ENCODE peak calls at places on chromosomes 12 and 14, in six cellular contexts. Q is GM12878, X is H1, Y is SK-N-SH, W is K562, E is HepG2. O is an unnamed sample.

GRCh38 chr12:65106948-65107347 is 14.2 kb downstream of the WIF1 start:
- DNase-seq in Q (no peak), X (no peak), Y (no peak), E (no peak), W (no peak), O (no peak)

GRCh38 chr14:90815817-90816662 is at the start of gene TTC7B:
- DNase-seq in E (no peak), Y (peak), W (peak), X (peak), Q (no peak), O (peak)

GRCh38 chr14:22849212-22849819 is 12.9 kb downstream of the MMP14 start:
- DNase-seq in Q (no peak), Y (peak), W (no peak), E (no peak), X (no peak), O (no peak)

GRCh38 chr14:57512221-57512620 is 18.6 kb upstream of the CCDC198 start:
- DNase-seq in X (no peak), Y (no peak), W (no peak), E (no peak), Q (no peak), O (no peak)

GRCh38 chr12:87597114-87597513 is 432.1 kb downstream of the C12orf50 start:
- DNase-seq in Y (no peak), E (no peak), X (no peak), W (no peak), Q (no peak), O (no peak)

GRCh38 chr12:110020956-110021355 is 21.7 kb downstream of the ANKRD13A start:
- DNase-seq in W (no peak), Y (no peak), E (no peak), Q (no peak), X (no peak), O (no peak)

GRCh38 chr14:61567838-61568571 is 127.3 kb upstream of the HIF1A start:
- DNase-seq in Q (no peak), X (peak), Y (no peak), W (no peak), E (no peak), O (no peak)

GRCh38 chr12:9751204-9752144 is 9.2 kb downstream of the CD69 start:
- DNase-seq in X (no peak), W (peak), Y (peak), Q (no peak), E (peak), O (no peak)

GRCh38 chr12:113990548-113991223 is 24.6 kb upstream of the RBM19 start:
- DNase-seq in Q (no peak), X (no peak), W (no peak), Y (peak), E (peak), O (no peak)

GRCh38 chr12:31961137-31961536 is 1.9 kb downstream of the RESF1 start:
- DNase-seq in E (no peak), W (no peak), X (no peak), Y (no peak), Q (no peak), O (no peak)

GRCh38 chr14:24179961-24180726 is 8.3 kb downstream of the REC8 start:
- DNase-seq in Q (no peak), X (no peak), W (no peak), Y (no peak), E (no peak), O (no peak)

GRCh38 chr12:39906237-39906636 is 199.6 kb downstream of the SLC2A13 start:
- DNase-seq in E (no peak), Y (no peak), X (no peak), W (no peak), Q (no peak), O (no peak)
- TF ChIP-seq POLR2AphosphoS5 in E (no peak), Y (no peak), X (no peak), W (no peak), Q (no peak), O (no peak)

GRCh38 chr14:28323951-28324741 is 442.4 kb upstream of the FOXG1 start:
- DNase-seq in Y (no peak), X (no peak), W (no peak), E (no peak), Q (no peak), O (no peak)

GRCh38 chr14:28321475-28322244 is 444.9 kb upstream of the FOXG1 start:
- DNase-seq in Q (no peak), Y (no peak), E (no peak), X (no peak), W (no peak), O (no peak)
- TF ChIP-seq TAF1 in Q (no peak), Y (no peak), E (no peak), X (no peak), W (no peak), O (no peak)

DNA sequence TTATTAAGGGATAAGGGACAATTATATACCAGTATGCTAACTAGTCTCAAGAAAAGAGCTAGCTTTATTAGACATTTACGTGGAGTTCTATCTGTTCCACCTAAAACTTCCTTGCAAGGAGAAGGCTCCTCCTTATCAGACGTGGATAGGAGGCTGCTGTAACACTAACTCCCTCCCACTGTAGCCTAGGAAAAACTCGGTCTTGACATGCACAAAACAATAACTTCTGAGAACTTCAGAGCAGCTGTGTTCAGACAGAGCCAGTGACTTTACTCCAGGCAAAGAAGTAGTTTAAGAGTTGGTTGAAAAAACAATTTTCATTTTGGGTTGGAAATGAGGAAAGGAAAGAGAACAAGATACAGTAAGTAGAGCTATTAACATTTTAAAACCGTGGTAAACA is 2.7 kb downstream of the ATF7 start:
- DNase-seq in W (peak), Q (no peak), E (no peak), X (no peak), Y (no peak), O (no peak)
- TF ChIP-seq POLR2AphosphoS5 in W (no peak), Q (no peak), E (no peak), X (no peak), Y (no peak), O (no peak)

GRCh38 chr12:49100380-49100779 is 5.8 kb upstream of the DHH start:
- DNase-seq in Q (no peak), Y (no peak), E (no peak), X (no peak), W (no peak), O (no peak)
- TF ChIP-seq TAF1 in Q (no peak), Y (no peak), E (no peak), X (no peak), W (no peak), O (no peak)

GRCh38 chr14:105326891-105327694 is 12.5 kb downstream of the PACS2 start:
- DNase-seq in X (peak), E (no peak), Q (no peak), W (no peak), Y (peak), O (no peak)
- TF ChIP-seq POLR2AphosphoS5 in X (no peak), E (no peak), Q (no peak), W (no peak), Y (no peak), O (no peak)

GRCh38 chr12:44875417-44875953 is 630 bp downstream of the NELL2 start:
- DNase-seq in Q (no peak), Y (peak), E (no peak), W (no peak), X (peak), O (no peak)
- TF ChIP-seq TAF1 in Q (no peak), Y (no peak), E (no peak), W (no peak), X (peak), O (no peak)

DNA sequence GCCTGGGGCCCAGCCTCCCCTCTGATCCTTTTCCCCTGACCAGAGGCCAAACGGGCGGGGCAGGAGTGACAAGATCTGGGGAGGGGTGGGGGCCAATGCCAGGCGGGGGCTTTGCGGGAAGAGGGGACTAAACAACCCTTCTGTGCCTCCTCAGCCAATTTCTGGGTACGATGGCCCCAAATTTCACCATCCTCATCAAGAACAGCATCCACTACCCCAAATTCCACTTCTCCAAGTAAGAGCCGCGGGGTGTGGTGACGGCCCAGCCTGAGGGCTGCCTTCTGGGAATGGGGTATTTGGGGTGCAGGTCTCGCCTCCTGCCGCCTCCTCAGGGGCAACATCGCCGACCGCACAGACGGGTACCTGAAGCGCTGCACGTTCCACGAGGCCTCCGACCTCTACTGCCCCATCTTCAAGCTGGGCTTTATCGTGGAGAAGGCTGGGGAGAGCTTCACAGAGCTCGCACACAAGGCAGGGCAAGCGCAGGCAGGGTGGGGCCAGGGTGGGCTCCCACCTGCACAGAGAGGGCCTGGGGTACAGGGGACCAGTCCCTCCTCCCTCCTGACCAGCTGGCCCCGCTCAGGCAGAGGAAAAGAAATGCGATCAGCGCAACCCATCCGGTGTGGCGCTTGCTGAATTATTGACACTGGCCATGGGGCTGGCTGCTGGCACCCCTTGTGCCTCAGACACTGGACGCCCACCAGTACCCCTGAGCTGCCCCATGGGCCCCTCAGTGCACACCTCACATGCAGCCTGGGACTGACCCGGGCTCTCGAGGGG is 1.7 kb downstream of the P2RX2 start:
- DNase-seq in Y (peak), E (no peak), Q (no peak), X (no peak), W (no peak), O (no peak)
- TF ChIP-seq POLR2AphosphoS5 in Y (no peak), E (no peak), Q (no peak), X (no peak), W (no peak), O (no peak)

DNA sequence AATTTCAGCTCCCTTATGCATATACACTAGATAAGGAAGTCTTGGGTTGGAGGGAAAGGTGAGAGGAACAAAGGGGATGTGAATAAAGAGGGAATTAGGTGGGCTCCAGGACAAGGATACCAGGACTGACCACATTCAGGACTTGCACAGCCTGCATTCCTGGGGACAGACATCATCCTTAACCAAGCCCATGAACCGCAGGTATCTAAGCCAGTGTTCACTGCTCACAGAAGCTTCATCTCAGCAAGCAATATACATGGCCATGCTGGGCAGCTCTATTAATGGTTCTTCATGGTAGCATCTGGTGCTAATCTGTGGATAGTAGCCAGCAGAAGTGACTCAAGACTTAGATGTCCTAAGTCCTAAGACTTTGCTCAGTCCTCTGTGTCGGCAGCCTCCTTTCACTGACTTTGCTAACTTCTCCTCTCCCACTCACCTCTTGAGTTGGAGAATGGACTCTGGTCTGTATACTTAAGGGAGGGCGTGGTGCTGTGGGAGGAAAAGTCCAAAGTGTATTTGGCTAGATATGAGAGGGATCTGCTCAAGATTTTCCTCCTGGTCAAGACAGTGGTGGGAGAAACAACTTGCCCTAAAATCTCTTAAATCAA is 136.1 kb downstream of the ASCL1 start:
- DNase-seq in Q (no peak), Y (no peak), E (no peak), W (no peak), X (no peak), O (no peak)
- TF ChIP-seq TAF1 in Q (no peak), Y (no peak), E (no peak), W (no peak), X (no peak), O (no peak)

GRCh38 chr12:126726481-126727217 is 1540.3 kb upstream of the TMEM132C start:
- DNase-seq in Y (peak), X (peak), W (no peak), E (no peak), Q (no peak), O (no peak)
- TF ChIP-seq POLR2AphosphoS5 in Y (no peak), X (no peak), W (no peak), E (no peak), Q (no peak), O (no peak)

DNA sequence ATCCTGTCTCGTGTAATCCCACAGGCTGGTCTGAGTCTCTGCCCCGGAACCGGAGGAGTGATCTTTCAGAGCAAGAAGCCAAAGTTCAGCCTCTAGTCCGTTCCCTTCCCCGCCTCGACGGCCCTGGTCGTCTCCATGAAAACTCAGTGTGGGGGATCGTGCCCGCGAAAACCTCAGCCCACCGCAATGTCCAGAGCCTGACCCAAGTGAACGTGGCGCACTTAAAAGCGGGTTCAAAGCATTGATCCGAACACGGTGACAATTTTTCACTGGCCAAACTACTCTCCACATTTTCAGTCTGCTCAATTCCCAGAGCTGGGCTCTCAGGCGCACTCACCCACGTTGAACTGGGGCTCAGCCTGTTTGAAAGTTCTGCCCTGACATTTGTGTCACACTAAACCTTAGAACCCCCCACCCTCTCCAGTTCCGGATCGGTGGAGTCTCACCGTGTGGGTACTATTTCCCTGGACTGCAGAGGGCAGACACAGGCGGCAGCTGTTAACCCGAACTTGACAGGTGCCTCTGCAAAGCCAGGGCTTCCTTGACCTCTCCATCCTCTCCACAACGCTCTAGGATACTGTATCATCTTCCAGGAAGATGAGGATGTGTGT is 883 bp upstream of the PRICKLE1 start:
- DNase-seq in E (no peak), Y (peak), W (no peak), Q (no peak), X (peak), O (no peak)
- TF ChIP-seq TAF1 in E (no peak), Y (no peak), W (no peak), Q (no peak), X (no peak), O (no peak)